ENCODE peak calls at places on chromosomes 4 and X, in eight cellular contexts. Z is SHP77; B is myocyte; G is AG08396; S is stomach; H is activated naive CD8-positive, alpha-beta T cell treated with anti-CD3 and anti-CD28 coated beads, Interleukin-2, amount 50 U/mL, for 24 hours; R is central memory CD4-positive, alpha-beta T cell; Y is mucosa of gallbladder. E is an unnamed sample.
A peak's percentile ranks its signal among the peaks of the same experiment; 100 is the strongest.

GRCh38 chr4:175531405-175532091 is 280.5 kb downstream of the GPM6A start:
- DNase-seq in Z (no peak), B (peak; percentile 25), G (peak; percentile 11), S (no peak), H (no peak), R (no peak), Y (no peak), E (no peak)

GRCh38 chrX:136251042-136251991 is at the start of gene MAP7D3:
- DNase-seq in Z (no peak), B (peak; percentile 61), G (peak; percentile 86), S (peak; percentile 60), H (peak; percentile 61), R (peak; percentile 72), Y (peak; percentile 34), E (peak; percentile 70)

GRCh38 chr4:165060938-165061337 is 7.3 kb downstream of the TRIM75 start:
- DNase-seq in Z (no peak), B (peak; percentile 23), G (no peak), S (no peak), H (no peak), R (no peak), Y (no peak), E (no peak)

GRCh38 chr4:41693629-41694028 is 54.9 kb downstream of the PHOX2B start:
- DNase-seq in Z (no peak), B (peak; percentile 48), G (peak; percentile 9), S (no peak), H (no peak), R (no peak), Y (no peak), E (no peak)

GRCh38 chrX:427812-428725 is 41.4 kb upstream of the PPP2R3B start:
- DNase-seq in Z (no peak), B (no peak), G (peak; percentile 57), S (no peak), H (peak; percentile 21), R (no peak), Y (no peak), E (no peak)

GRCh38 chr4:8410641-8411271 is 29.8 kb downstream of the ACOX3 start:
- DNase-seq in Z (peak; percentile 37), B (peak; percentile 45), G (peak; percentile 72), S (peak; percentile 81), H (no peak), R (no peak), Y (no peak), E (no peak)

GRCh38 chr4:17009871-17010367 is 111.5 kb upstream of the LDB2 start:
- DNase-seq in Z (no peak), B (no peak), G (no peak), S (no peak), H (no peak), R (no peak), Y (no peak), E (no peak)

GRCh38 chrX:31038585-31039326 is 33.1 kb downstream of the FTHL17 start:
- DNase-seq in Z (peak; percentile 22), B (peak; percentile 42), G (peak; percentile 24), S (peak; percentile 33), H (peak; percentile 16), R (no peak), Y (peak; percentile 12), E (peak; percentile 12)

GRCh38 chr4:175435437-175435836 is 376.6 kb downstream of the GPM6A start:
- DNase-seq in Z (peak; percentile 68), B (peak; percentile 81), G (no peak), S (no peak), H (no peak), R (no peak), Y (no peak), E (no peak)

GRCh38 chr4:125750827-125751466 is 436.2 kb downstream of the FAT4 start:
- DNase-seq in Z (no peak), B (peak; percentile 67), G (peak; percentile 56), S (no peak), H (no peak), R (no peak), Y (no peak), E (no peak)

GRCh38 chr4:5361968-5362367 is 310.7 kb downstream of the STK32B start:
- DNase-seq in Z (no peak), B (peak; percentile 24), G (no peak), S (no peak), H (no peak), R (no peak), Y (no peak), E (no peak)